ENCODE peak calls at places on chromosome 6, in four cellular contexts. One of them, this sample, is unnamed.

GRCh38 chr6:326896-327537 is 34.7 kb downstream of the DUSP22 start:
- DNase-seq in GM12878: no peak
- DNase-seq in HepG2: no peak
- DNase-seq in H1: no peak
- DNase-seq in this sample: no peak

GRCh38 chr6:153787341-153787606 is 251.8 kb upstream of the OPRM1 start:
- DNase-seq in GM12878: no peak
- DNase-seq in HepG2: peak; percentile 31
- DNase-seq in H1: no peak
- DNase-seq in this sample: no peak

GRCh38 chr6:91366781-91367180 is 779.9 kb upstream of the MAP3K7 start:
- DNase-seq in GM12878: no peak
- DNase-seq in HepG2: no peak
- DNase-seq in H1: no peak
- DNase-seq in this sample: no peak

GRCh38 chr6:146582857-146583256 is 15.9 kb upstream of the ADGB start:
- DNase-seq in GM12878: no peak
- DNase-seq in HepG2: no peak
- DNase-seq in H1: no peak
- DNase-seq in this sample: no peak

GRCh38 chr6:55882731-55883595 is 7.6 kb upstream of the BMP5 start:
- DNase-seq in GM12878: no peak
- DNase-seq in HepG2: no peak
- DNase-seq in H1: no peak
- DNase-seq in this sample: no peak

GRCh38 chr6:36596359-36596758 is 2.2 kb downstream of the SRSF3 start:
- DNase-seq in GM12878: no peak
- DNase-seq in HepG2: no peak
- DNase-seq in H1: no peak
- DNase-seq in this sample: no peak

GRCh38 chr6:25253371-25253770 is 25.8 kb upstream of the CARMIL1 start:
- DNase-seq in GM12878: no peak
- DNase-seq in HepG2: no peak
- DNase-seq in H1: no peak
- DNase-seq in this sample: no peak

GRCh38 chr6:36839819-36840379 is 655 bp upstream of the CPNE5 start:
- DNase-seq in GM12878: no peak
- DNase-seq in HepG2: no peak
- DNase-seq in H1: peak; percentile 63
- DNase-seq in this sample: no peak

GRCh38 chr6:12058164-12058926 is 46.2 kb downstream of the HIVEP1 start:
- DNase-seq in GM12878: no peak
- DNase-seq in HepG2: no peak
- DNase-seq in H1: no peak
- DNase-seq in this sample: no peak

GRCh38 chr6:16764188-16764950 is 3.1 kb upstream of the ATXN1 start:
- DNase-seq in GM12878: no peak
- DNase-seq in HepG2: peak; percentile 53
- DNase-seq in H1: no peak
- DNase-seq in this sample: no peak

GRCh38 chr6:135936606-135937005 is 85.1 kb downstream of the PDE7B start:
- DNase-seq in GM12878: no peak
- DNase-seq in HepG2: no peak
- DNase-seq in H1: no peak
- DNase-seq in this sample: no peak

GRCh38 chr6:130995783-130996447 is 67.1 kb downstream of the EPB41L2 start:
- DNase-seq in GM12878: no peak
- DNase-seq in HepG2: no peak
- DNase-seq in H1: no peak
- DNase-seq in this sample: no peak

GRCh38 chr6:89042664-89043063 is 37.9 kb upstream of the PNRC1 start:
- DNase-seq in GM12878: no peak
- DNase-seq in HepG2: no peak
- DNase-seq in H1: no peak
- DNase-seq in this sample: no peak

GRCh38 chr6:126963077-126963809 is 155.2 kb upstream of the RSPO3 start:
- DNase-seq in GM12878: no peak
- DNase-seq in HepG2: no peak
- DNase-seq in H1: no peak
- DNase-seq in this sample: no peak

GRCh38 chr6:15077964-15078363 is 167.9 kb upstream of the JARID2 start:
- DNase-seq in GM12878: no peak
- DNase-seq in HepG2: no peak
- DNase-seq in H1: peak; percentile 79
- DNase-seq in this sample: peak; percentile 82

GRCh38 chr6:52161689-52162438 is 24.3 kb upstream of the IL17A start:
- DNase-seq in GM12878: no peak
- DNase-seq in HepG2: no peak
- DNase-seq in H1: no peak
- DNase-seq in this sample: no peak

GRCh38 chr6:109165392-109165964 is 70.2 kb downstream of the CEP57L1 start:
- DNase-seq in GM12878: no peak
- DNase-seq in HepG2: peak; percentile 41
- DNase-seq in H1: no peak
- DNase-seq in this sample: no peak

GRCh38 chr6:37882724-37883413 is 63.3 kb downstream of the ZFAND3 start:
- DNase-seq in GM12878: no peak
- DNase-seq in HepG2: peak; percentile 84
- DNase-seq in H1: no peak
- DNase-seq in this sample: no peak

GRCh38 chr6:48423640-48424365 is 312.8 kb upstream of the PTCHD4 start:
- DNase-seq in GM12878: no peak
- DNase-seq in HepG2: no peak
- DNase-seq in H1: no peak
- DNase-seq in this sample: no peak

GRCh38 chr6:158033077-158033750 is 51.6 kb downstream of the SYNJ2 start:
- DNase-seq in GM12878: no peak
- DNase-seq in HepG2: no peak
- DNase-seq in H1: no peak
- DNase-seq in this sample: no peak

GRCh38 chr6:94074764-94075163 is 655.4 kb upstream of the EPHA7 start:
- DNase-seq in GM12878: no peak
- DNase-seq in HepG2: no peak
- DNase-seq in H1: no peak
- DNase-seq in this sample: no peak

GRCh38 chr6:15775741-15776140 is 112.9 kb upstream of the DTNBP1 start:
- DNase-seq in GM12878: no peak
- DNase-seq in HepG2: no peak
- DNase-seq in H1: no peak
- DNase-seq in this sample: no peak

GRCh38 chr6:127201321-127201720 is 65.3 kb upstream of the RNF146 start:
- DNase-seq in GM12878: no peak
- DNase-seq in HepG2: no peak
- DNase-seq in H1: no peak
- DNase-seq in this sample: no peak

GRCh38 chr6:166313255-166314070 is 5.3 kb upstream of the PRR18 start:
- DNase-seq in GM12878: peak; percentile 44
- DNase-seq in HepG2: peak; percentile 41
- DNase-seq in H1: peak; percentile 65
- DNase-seq in this sample: no peak

GRCh38 chr6:161836643-161837448 is 563.0 kb upstream of the AGPAT4 start:
- DNase-seq in GM12878: no peak
- DNase-seq in HepG2: peak; percentile 35
- DNase-seq in H1: no peak
- DNase-seq in this sample: no peak

GRCh38 chr6:30770592-30770991 is 26.2 kb upstream of the IER3 start:
- DNase-seq in GM12878: no peak
- DNase-seq in HepG2: no peak
- DNase-seq in H1: no peak
- DNase-seq in this sample: no peak

GRCh38 chr6:28922841-28923317 is 906 bp downstream of the TRIM27 start:
- DNase-seq in GM12878: no peak
- DNase-seq in HepG2: no peak
- DNase-seq in H1: peak; percentile 56
- DNase-seq in this sample: no peak

GRCh38 chr6:118675225-118675624 is 23.8 kb upstream of the CEP85L start:
- DNase-seq in GM12878: no peak
- DNase-seq in HepG2: no peak
- DNase-seq in H1: no peak
- DNase-seq in this sample: no peak

GRCh38 chr6:142356271-142356938 is 54.6 kb downstream of the ADGRG6 start:
- DNase-seq in GM12878: no peak
- DNase-seq in HepG2: no peak
- DNase-seq in H1: no peak
- DNase-seq in this sample: no peak

GRCh38 chr6:92690997-92691599 is 728.3 kb downstream of the EPHA7 start:
- DNase-seq in GM12878: no peak
- DNase-seq in HepG2: no peak
- DNase-seq in H1: no peak
- DNase-seq in this sample: no peak

GRCh38 chr6:48111143-48111506 is at the start of gene PTCHD4:
- DNase-seq in GM12878: no peak
- DNase-seq in HepG2: peak; percentile 86
- DNase-seq in H1: no peak
- DNase-seq in this sample: peak; percentile 11

GRCh38 chr6:13248053-13248452 is 80.3 kb downstream of the TBC1D7 start:
- DNase-seq in GM12878: no peak
- DNase-seq in HepG2: peak; percentile 49
- DNase-seq in H1: no peak
- DNase-seq in this sample: no peak

GRCh38 chr6:53771780-53772624 is 22.8 kb upstream of the LRRC1 start:
- DNase-seq in GM12878: no peak
- DNase-seq in HepG2: no peak
- DNase-seq in H1: no peak
- DNase-seq in this sample: no peak

GRCh38 chr6:87697581-87698552 is 4.2 kb downstream of the AKIRIN2 start:
- DNase-seq in GM12878: no peak
- DNase-seq in HepG2: no peak
- DNase-seq in H1: no peak
- DNase-seq in this sample: no peak

DNA sequence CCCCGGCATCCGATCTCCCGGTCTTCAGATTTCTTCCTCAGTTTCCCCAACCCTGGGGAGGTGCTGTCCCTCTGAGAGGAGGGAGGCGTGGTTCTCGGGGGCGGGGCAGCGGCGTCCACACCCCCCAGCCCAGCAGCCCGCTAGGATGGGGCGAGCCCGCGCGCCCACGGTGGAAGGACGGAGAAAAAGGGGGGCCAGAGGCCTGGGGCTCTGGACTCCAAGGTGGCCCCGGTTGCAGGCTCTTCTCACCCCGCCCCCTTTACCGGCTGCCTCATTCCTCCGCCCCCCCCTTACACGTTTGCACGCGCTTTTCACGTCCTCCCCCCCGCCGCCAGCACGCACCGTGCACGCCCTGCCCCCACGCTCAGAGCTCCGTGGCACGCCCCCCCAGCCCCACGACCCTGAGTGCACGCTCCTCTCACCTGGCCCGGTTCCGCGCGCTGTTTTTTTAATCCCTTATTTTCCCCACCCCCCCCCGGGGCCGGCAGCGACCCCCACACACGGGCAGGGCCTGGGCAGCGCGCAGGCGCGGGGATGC is 402 bp downstream of the ZBTB12 start:
- DNase-seq in GM12878: no peak
- DNase-seq in HepG2: no peak
- DNase-seq in H1: peak; percentile 68
- DNase-seq in this sample: no peak
- TF ChIP-seq SUZ12 in GM12878: no peak
- TF ChIP-seq SUZ12 in HepG2: no peak
- TF ChIP-seq SUZ12 in H1: no peak
- TF ChIP-seq SUZ12 in this sample: no peak

DNA sequence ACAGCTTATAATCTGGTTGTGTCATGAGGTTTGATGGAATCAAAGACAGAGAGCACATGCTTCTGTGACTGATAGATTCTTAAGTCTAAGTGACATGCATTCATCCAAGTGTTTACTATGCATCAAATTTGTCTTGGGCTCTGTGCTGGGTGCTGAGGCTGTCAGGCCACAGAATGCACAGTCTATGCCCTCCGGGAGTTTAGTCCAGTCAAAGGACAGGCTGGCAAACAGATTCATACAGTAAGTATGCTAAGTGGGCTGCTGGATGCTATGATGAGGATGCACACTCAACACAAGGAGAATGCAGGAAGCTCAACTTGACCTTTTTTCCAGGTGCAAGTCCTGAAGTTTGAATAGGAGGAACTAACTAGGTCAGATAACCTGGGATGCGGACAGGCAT is 146.7 kb downstream of the UST start:
- DNase-seq in GM12878: no peak
- DNase-seq in HepG2: no peak
- DNase-seq in H1: peak; percentile 13
- DNase-seq in this sample: no peak
- H3K4me3 ChIP-seq in GM12878: no peak overlapping the region
- H3K4me3 ChIP-seq in HepG2: no peak overlapping the region
- H3K4me3 ChIP-seq in H1: no peak overlapping the region
- H3K4me3 ChIP-seq in this sample: no peak overlapping the region

DNA sequence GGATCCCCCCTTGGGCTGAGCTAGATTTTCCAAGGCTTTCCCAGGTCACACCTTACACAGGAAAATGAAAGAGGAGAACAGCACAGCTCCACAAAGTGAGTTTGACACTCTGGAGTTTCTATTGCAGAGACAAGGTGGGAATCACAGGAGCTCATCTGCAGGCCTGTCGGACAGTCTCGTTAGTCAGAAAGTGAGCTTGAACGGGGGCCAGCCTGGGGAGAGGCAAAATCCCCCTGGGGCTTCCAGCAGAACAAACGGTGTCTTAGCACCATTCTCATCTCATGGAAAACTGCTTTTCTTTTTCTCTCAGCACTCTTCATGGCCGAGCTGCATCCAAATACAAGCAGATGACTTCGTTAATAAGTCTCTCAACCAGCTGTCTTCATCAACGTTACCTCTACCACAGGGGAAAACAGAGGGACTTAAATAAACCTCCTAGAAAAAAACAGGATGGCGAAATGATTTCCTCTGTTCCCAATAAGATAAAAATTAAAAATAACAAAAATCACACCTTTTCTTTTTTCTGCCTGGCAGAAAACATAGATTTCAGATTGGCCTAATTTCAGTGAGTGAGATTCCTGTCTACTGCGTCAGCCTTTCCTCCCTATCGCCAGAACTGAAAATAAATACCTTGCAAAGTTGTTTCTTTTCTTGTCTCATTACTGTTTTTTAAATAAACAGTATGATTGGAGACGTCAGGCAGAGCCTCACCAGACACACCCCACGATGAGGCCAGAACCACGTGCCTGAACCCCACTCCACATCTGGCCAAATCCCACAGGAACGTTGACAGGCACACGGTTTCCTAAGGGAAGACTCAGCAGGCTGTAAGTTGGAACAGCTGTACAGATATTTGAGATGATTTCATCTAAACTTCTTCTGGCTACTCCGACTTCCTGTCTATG is 219.0 kb downstream of the TTLL2 start:
- DNase-seq in GM12878: no peak
- DNase-seq in HepG2: no peak
- DNase-seq in H1: no peak
- DNase-seq in this sample: no peak
- TF ChIP-seq YY1 in GM12878: no peak
- TF ChIP-seq YY1 in HepG2: no peak
- TF ChIP-seq YY1 in H1: no peak
- TF ChIP-seq YY1 in this sample: no peak

GRCh38 chr6:44100088-44100550 is 27.1 kb downstream of the MRPL14 start:
- DNase-seq in GM12878: no peak
- DNase-seq in HepG2: peak; percentile 69
- DNase-seq in H1: no peak
- DNase-seq in this sample: no peak
- TF ChIP-seq SUZ12 in GM12878: no peak
- TF ChIP-seq SUZ12 in HepG2: no peak
- TF ChIP-seq SUZ12 in H1: no peak
- TF ChIP-seq SUZ12 in this sample: no peak

GRCh38 chr6:27213544-27214125 is 33.9 kb upstream of the PRSS16 start:
- DNase-seq in GM12878: no peak
- DNase-seq in HepG2: no peak
- DNase-seq in H1: peak; percentile 82
- DNase-seq in this sample: no peak
- H3K4me3 ChIP-seq in GM12878: peak overlapping the region; percentile 69
- H3K4me3 ChIP-seq in HepG2: no peak overlapping the region
- H3K4me3 ChIP-seq in H1: peak overlapping the region; percentile 75
- H3K4me3 ChIP-seq in this sample: peak overlapping the region; percentile 52